ENCODE peak calls at places on chromosomes 7 and 10, in ten cellular contexts. W is bronchial epithelial cell; M is AG09309; U is spleen; Y is neural progenitor cell; I is CD8-positive, alpha-beta memory T cell; R is astrocyte; J is cardiac fibroblast; G is psoas muscle; V is small intestine. O is an unnamed sample.

GRCh38 chr10:43944742-43945730 is 296.4 kb upstream of the ZNF32 start:
- DNase-seq in G (no peak), U (peak), W (no peak), J (no peak), Y (no peak), M (no peak), R (no peak), V (no peak), I (no peak), O (no peak)

GRCh38 chr7:5354460-5355279 is 69.0 kb downstream of the TNRC18 start:
- DNase-seq in I (no peak), R (peak), J (peak), Y (no peak), W (peak), M (no peak), V (peak), G (peak), U (no peak), O (peak)

GRCh38 chr7:376306-376969 is 86.5 kb downstream of the FOXL3 start:
- DNase-seq in M (no peak), G (no peak), J (no peak), R (no peak), V (no peak), W (peak), I (no peak), U (peak), Y (no peak), O (peak)

GRCh38 chr7:27636326-27637006 is 26.2 kb downstream of the HIBADH start:
- DNase-seq in Y (peak), G (no peak), M (peak), U (no peak), J (peak), R (no peak), I (no peak), V (no peak), W (no peak), O (no peak)

GRCh38 chr7:30164567-30164966 is 29.8 kb downstream of the MTURN start:
- DNase-seq in Y (peak), W (peak), V (peak), J (peak), I (no peak), M (no peak), R (peak), G (no peak), U (no peak), O (peak)

GRCh38 chr10:100696477-100696901 is 48.9 kb upstream of the PAX2 start:
- DNase-seq in V (no peak), G (no peak), R (no peak), M (no peak), W (no peak), J (no peak), U (no peak), I (no peak), Y (no peak), O (no peak)

GRCh38 chr7:27194641-27195379 is 5.1 kb downstream of the HOXA13 start:
- DNase-seq in G (no peak), I (no peak), W (no peak), V (no peak), U (no peak), Y (no peak), M (no peak), R (no peak), J (no peak), O (no peak)

GRCh38 chr10:122140941-122141623 is 130.0 kb upstream of the BTBD16 start:
- DNase-seq in V (peak), I (no peak), U (no peak), R (peak), W (peak), J (peak), M (peak), Y (no peak), G (peak), O (peak)

GRCh38 chr10:102399217-102400021 is 3.9 kb downstream of the NFKB2 start:
- DNase-seq in V (peak), G (peak), R (peak), U (peak), W (peak), J (peak), Y (peak), M (peak), I (peak), O (peak)

GRCh38 chr7:2719007-2719406 is 31.0 kb downstream of the AMZ1 start:
- DNase-seq in J (no peak), I (peak), Y (peak), R (no peak), V (peak), U (peak), W (no peak), G (no peak), M (no peak), O (no peak)

GRCh38 chr7:32221756-32222155 is 151.5 kb upstream of the PDE1C start:
- DNase-seq in G (no peak), M (no peak), R (no peak), J (no peak), Y (no peak), V (no peak), W (no peak), U (no peak), I (no peak), O (no peak)

GRCh38 chr10:12319085-12319484 is 30.3 kb upstream of the CAMK1D start:
- DNase-seq in M (no peak), G (no peak), R (no peak), W (no peak), Y (no peak), V (no peak), J (no peak), I (no peak), U (no peak), O (no peak)

GRCh38 chr7:106927541-106927940 is 62.5 kb downstream of the PIK3CG start:
- DNase-seq in Y (no peak), V (no peak), I (no peak), U (no peak), R (no peak), W (no peak), J (no peak), G (no peak), M (no peak), O (no peak)

GRCh38 chr7:22433710-22434460 is 66.1 kb downstream of the STEAP1B start:
- DNase-seq in V (no peak), W (peak), Y (peak), G (peak), J (peak), R (peak), I (no peak), U (peak), M (no peak), O (no peak)

GRCh38 chr10:104429834-104430233 is 76.2 kb downstream of the CFAP58 start:
- DNase-seq in I (no peak), Y (peak), G (no peak), W (no peak), J (no peak), U (no peak), M (no peak), V (no peak), R (no peak), O (no peak)

GRCh38 chr7:70193514-70193913 is 595.2 kb downstream of the AUTS2 start:
- DNase-seq in W (peak), I (peak), M (no peak), Y (no peak), R (peak), G (no peak), V (peak), U (no peak), J (peak), O (peak)

GRCh38 chr10:49379596-49380410 is 16.1 kb downstream of the DRGX start:
- DNase-seq in W (no peak), I (no peak), G (no peak), J (no peak), V (no peak), M (no peak), U (no peak), R (no peak), Y (no peak), O (no peak)

GRCh38 chr7:36289833-36290661 is 99.6 kb upstream of the ANLN start:
- DNase-seq in J (no peak), R (peak), M (no peak), W (peak), V (peak), U (no peak), I (no peak), Y (no peak), G (peak), O (no peak)

GRCh38 chr10:72370201-72370722 is 15.5 kb upstream of the DNAJB12 start:
- DNase-seq in M (no peak), U (no peak), R (no peak), G (no peak), W (no peak), Y (no peak), J (no peak), I (peak), V (peak), O (no peak)

GRCh38 chr10:18325889-18326531 is 185.8 kb downstream of the CACNB2 start:
- DNase-seq in I (no peak), Y (no peak), G (no peak), U (no peak), M (no peak), V (no peak), W (no peak), J (no peak), R (peak), O (no peak)

GRCh38 chr10:3741688-3742461 is 43.1 kb downstream of the KLF6 start:
- DNase-seq in V (peak), M (no peak), U (no peak), J (peak), I (no peak), W (no peak), G (no peak), R (peak), Y (no peak), O (no peak)
- H3K4me3 ChIP-seq in V (no peak), M (no peak), U (no peak), J (no peak), I (no peak), W (no peak), G (no peak), R (no peak), Y (no peak), O (no peak)

DNA sequence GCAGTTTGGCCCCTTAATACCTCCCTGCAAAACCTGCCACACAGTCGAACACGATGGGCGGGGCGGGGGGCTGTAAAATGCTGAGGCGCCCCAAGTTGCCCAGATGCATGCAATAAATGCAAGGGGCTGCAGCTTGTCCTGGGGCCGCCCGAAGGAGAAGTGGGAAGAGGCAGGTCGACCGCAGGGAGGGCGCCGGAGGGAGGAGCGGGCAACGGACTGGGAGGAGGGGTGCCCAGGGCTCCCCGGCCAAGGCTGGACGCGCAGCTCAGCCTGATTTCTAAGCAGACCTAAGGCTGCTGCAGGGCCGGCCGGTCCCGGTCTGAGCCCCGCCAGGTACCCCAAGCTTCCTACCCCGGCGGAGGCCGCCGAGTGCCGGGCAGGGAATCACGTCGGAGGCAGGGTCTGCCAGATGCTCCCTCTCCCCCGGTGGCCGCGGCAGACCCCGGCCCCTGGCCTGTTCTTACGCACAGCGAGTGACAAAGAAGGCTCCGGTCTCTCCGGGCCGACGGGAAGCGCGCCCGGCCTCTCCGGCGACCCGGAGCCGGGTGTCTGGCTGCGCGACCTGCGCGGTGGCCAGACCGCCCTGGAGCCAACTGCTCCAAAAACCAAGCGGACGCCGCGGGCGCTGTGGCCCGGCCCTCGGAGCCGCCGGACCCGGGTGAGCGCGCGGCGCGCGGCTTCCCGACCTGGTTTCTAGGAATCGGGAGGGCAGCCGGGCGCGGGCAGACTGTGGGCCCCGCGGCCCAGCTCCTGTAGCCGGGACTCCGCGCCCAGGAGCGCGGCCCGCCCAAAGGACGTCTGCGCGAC is 740 bp upstream of the EBF3 start:
- DNase-seq in J (peak), Y (peak), U (peak), G (peak), M (no peak), R (no peak), V (no peak), I (no peak), W (no peak), O (no peak)
- H3K4me3 ChIP-seq in J (peak), Y (peak), U (peak), G (peak), M (no peak), R (no peak), V (no peak), I (no peak), W (no peak), O (no peak)

GRCh38 chr10:25933653-25934608 is at the start of gene MYO3A:
- DNase-seq in Y (peak), W (no peak), V (no peak), J (no peak), U (peak), I (no peak), R (no peak), G (no peak), M (no peak), O (peak)
- H3K4me3 ChIP-seq in Y (peak), W (no peak), V (peak), J (no peak), U (peak), I (no peak), R (peak), G (peak), M (no peak), O (peak)

DNA sequence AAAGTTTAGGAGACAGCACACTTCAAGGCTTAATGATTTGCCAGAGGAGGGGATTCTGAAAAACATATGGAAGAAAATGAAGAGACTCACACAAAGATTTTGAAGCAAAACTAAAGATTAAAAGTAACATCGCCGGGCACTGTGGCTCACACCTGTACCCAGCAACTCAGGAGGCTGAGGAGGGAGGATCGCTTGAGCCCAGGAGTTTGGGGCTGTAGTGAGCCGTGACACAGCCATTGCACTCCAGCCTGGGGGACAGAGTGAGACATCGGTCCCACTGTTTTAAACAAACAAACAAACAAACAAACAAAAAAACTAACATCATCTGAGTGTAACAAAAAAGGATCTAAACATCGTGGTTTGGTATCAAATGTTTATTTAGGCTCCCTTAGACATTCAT is 33.7 kb upstream of the DAGLB start:
- DNase-seq in G (no peak), M (no peak), W (no peak), R (no peak), V (no peak), Y (no peak), U (no peak), I (no peak), J (no peak), O (no peak)
- H3K4me3 ChIP-seq in G (no peak), M (peak), W (no peak), R (peak), V (no peak), Y (no peak), U (no peak), I (no peak), J (peak), O (no peak)

GRCh38 chr7:142925413-142925812 is 8.1 kb downstream of the TRPV5 start:
- DNase-seq in R (no peak), Y (no peak), U (no peak), V (no peak), W (no peak), I (no peak), M (no peak), J (no peak), G (no peak), O (no peak)

GRCh38 chr7:142932386-142933091 is 1.0 kb downstream of the TRPV5 start:
- DNase-seq in Y (no peak), V (no peak), G (no peak), U (no peak), M (no peak), R (no peak), J (no peak), I (no peak), W (no peak), O (no peak)

GRCh38 chr7:142927085-142927745 is 6.3 kb downstream of the TRPV5 start:
- DNase-seq in U (no peak), G (no peak), Y (no peak), I (no peak), R (no peak), V (no peak), J (no peak), W (no peak), M (no peak), O (no peak)

GRCh38 chr7:142930126-142930730 is 3.3 kb downstream of the TRPV5 start:
- DNase-seq in V (no peak), I (no peak), U (no peak), R (no peak), W (no peak), G (no peak), Y (no peak), J (no peak), M (no peak), O (no peak)

GRCh38 chr7:142927949-142928348 is 5.6 kb downstream of the TRPV5 start:
- DNase-seq in R (no peak), J (no peak), V (no peak), I (no peak), W (no peak), G (no peak), M (no peak), U (no peak), Y (no peak), O (no peak)
- H3K4me3 ChIP-seq in R (no peak), J (no peak), V (no peak), I (no peak), W (no peak), G (no peak), M (no peak), U (no peak), Y (no peak), O (no peak)

GRCh38 chr10:97851341-97852001 is 1.8 kb downstream of the GOLGA7B start:
- DNase-seq in W (no peak), U (peak), I (peak), Y (no peak), V (no peak), J (no peak), M (no peak), R (no peak), G (no peak), O (no peak)

GRCh38 chr10:97852277-97852676 is 2.6 kb downstream of the GOLGA7B start:
- DNase-seq in V (no peak), Y (no peak), W (peak), G (no peak), M (no peak), I (no peak), R (no peak), J (no peak), U (peak), O (no peak)

GRCh38 chr10:97849491-97850402 is at the start of gene GOLGA7B:
- DNase-seq in I (peak), V (peak), G (peak), W (no peak), J (peak), Y (peak), M (no peak), R (no peak), U (peak), O (peak)

GRCh38 chr10:97850446-97850845 is 803 bp downstream of the GOLGA7B start:
- DNase-seq in V (no peak), I (peak), U (no peak), R (no peak), J (no peak), Y (peak), M (no peak), G (no peak), W (no peak), O (peak)

DNA sequence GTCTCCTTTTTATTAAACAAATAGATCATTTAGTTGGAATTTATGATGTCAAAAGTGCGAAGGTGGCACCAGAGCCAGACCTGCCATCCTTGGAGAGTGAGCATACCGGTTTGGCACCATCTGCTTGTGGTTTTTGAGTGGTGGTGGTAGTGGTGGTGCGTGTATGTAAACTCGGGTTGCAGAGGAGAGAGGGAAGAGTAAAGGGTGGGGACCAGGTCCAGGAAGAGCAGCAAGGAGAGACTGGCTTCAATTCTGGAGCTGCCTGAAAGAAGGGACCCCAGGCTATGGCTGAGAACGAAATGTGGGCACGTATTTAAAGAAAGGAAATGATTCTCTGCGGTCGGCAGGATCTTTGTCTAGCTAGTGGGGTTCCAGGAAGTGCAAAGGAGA is 547 bp upstream of the GOLGA7B start:
- DNase-seq in G (no peak), Y (no peak), R (no peak), V (peak), W (peak), I (no peak), M (no peak), J (no peak), U (peak), O (no peak)
- H3K4me3 ChIP-seq in G (peak), Y (peak), R (peak), V (peak), W (peak), I (peak), M (no peak), J (no peak), U (peak), O (peak)

O was measured in thyroid gland.